ENCODE peak calls at places on chromosomes 16 and 17, in four cellular contexts. H is WTC11, Y is GM12878, C is K562. S is an unnamed sample.

GRCh38 chr17:27400991-27401390 is 55.3 kb upstream of the KSR1 start:
- DNase-seq in H (no peak), C (no peak), Y (no peak), S (no peak)

GRCh38 chr17:57819273-57819672 is 30.6 kb downstream of the MRPS23 start:
- DNase-seq in H (no peak), C (no peak), Y (no peak), S (no peak)

GRCh38 chr17:34259151-34259550 is 4.1 kb downstream of the CCL2 start:
- DNase-seq in H (no peak), C (no peak), Y (no peak), S (no peak)

GRCh38 chr17:43734376-43734775 is 24.2 kb downstream of the SOST start:
- DNase-seq in C (no peak), H (no peak), Y (no peak), S (no peak)

GRCh38 chr17:81116704-81117103 is 48.6 kb upstream of the PVALEF start:
- DNase-seq in C (no peak), H (no peak), Y (no peak), S (no peak)

GRCh38 chr16:17828012-17828411 is 357.3 kb upstream of the XYLT1 start:
- DNase-seq in H (no peak), C (no peak), Y (no peak), S (no peak)

GRCh38 chr17:77880702-77881450 is 77.6 kb upstream of the TNRC6C start:
- DNase-seq in H (no peak), C (no peak), Y (no peak), S (peak; percentile 97)

GRCh38 chr17:81328925-81329278 is 33.8 kb upstream of the SLC38A10 start:
- DNase-seq in H (no peak), C (no peak), Y (no peak), S (peak; percentile 72)

GRCh38 chr17:17191961-17192381 is 14.2 kb downstream of the PLD6 start:
- DNase-seq in Y (no peak), C (no peak), H (no peak), S (no peak)

GRCh38 chr16:19699472-19699871 is 18.6 kb downstream of the KNOP1 start:
- DNase-seq in H (no peak), Y (no peak), C (no peak), S (no peak)

GRCh38 chr17:82492647-82493516 is 26.6 kb upstream of the FOXK2 start:
- DNase-seq in H (no peak), C (no peak), Y (no peak), S (peak; percentile 48)

GRCh38 chr16:9374076-9374475 is 282.6 kb downstream of the HAPSTR1 start:
- DNase-seq in Y (no peak), C (no peak), H (no peak), S (no peak)

GRCh38 chr17:79982986-79983385 is 52.7 kb downstream of the TBC1D16 start:
- DNase-seq in H (peak; percentile 8), C (no peak), Y (no peak), S (no peak)

GRCh38 chr17:46002311-46002972 is 3.4 kb downstream of the STH start:
- DNase-seq in H (peak; percentile 82), Y (peak; percentile 16), C (peak; percentile 74), S (peak; percentile 89)

GRCh38 chr17:83191388-83192160 is 112.2 kb downstream of the METRNL start:
- DNase-seq in C (no peak), H (peak; percentile 3), Y (no peak), S (no peak)

GRCh38 chr17:19376799-19377198 is 1.5 kb upstream of the MAPK7 start:
- DNase-seq in C (no peak), Y (no peak), H (no peak), S (no peak)
- TF ChIP-seq USF1 in C (no peak), Y (no peak), H (no peak), S (no peak)

DNA sequence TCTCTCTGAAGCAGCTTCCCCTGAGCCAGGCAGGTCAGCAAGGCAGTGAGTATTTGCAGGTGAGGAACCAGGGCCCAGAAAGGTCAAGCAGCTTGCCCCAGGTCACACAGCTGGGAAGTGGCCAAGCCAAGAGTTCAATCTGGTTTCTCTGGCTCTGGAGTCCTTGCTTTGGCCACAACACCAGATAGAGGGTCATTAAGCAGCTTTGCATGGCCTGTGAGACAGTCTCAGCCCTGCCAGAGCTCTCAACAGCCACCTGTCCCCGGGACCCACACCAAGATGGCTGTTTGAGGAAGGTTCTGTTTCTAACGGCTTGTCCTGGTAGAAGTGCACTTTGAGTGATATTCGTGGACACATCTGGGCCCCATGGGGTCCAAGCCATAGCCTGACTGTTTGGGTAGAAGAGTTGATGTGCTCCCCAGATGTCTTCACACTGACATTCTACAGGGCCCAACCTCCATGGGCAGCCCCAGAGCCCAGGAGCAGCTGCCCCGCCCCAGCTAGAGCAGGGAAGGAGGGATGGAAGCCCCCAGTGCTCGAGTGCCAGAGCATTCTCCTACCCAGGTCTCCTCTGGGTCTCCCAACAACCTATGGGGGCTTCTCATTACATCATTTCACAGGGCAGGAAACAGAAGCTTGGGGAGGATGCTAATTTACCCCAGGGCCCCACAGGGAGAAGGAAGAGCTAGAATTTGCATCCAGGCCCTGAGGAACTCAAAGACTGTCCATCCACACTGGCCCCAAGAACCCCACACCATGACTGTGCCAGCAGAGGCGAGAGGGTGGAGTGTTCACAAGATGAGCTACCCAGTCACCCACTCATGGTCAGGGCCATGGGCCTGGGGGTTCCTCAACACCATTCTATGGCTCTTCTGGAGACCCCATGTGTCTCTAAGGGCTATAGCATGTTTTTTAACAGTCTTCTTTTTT is 107.3 kb upstream of the CDH5 start:
- DNase-seq in Y (no peak), C (no peak), H (no peak), S (no peak)
- TF ChIP-seq USF1 in Y (no peak), C (no peak), H (no peak), S (no peak)

GRCh38 chr16:1313721-1314120 is 4.3 kb downstream of the UBE2I start:
- DNase-seq in H (no peak), Y (no peak), C (no peak), S (no peak)
- TF ChIP-seq USF1 in H (no peak), Y (no peak), C (no peak), S (no peak)

GRCh38 chr17:75154195-75155106 is at the start of gene JPT1:
- DNase-seq in Y (peak; percentile 97), C (peak; percentile 99), H (peak; percentile 99), S (peak; percentile 99)
- TF ChIP-seq USF1 in Y (no peak), C (peak; percentile 42), H (peak; percentile 43), S (no peak)

GRCh38 chr16:84535408-84535807 is 30.9 kb upstream of the MEAK7 start:
- DNase-seq in H (no peak), Y (no peak), C (no peak), S (no peak)
- TF ChIP-seq USF1 in H (no peak), Y (no peak), C (no peak), S (no peak)

S was measured in SK-N-SH.